ENCODE peak calls at places on chromosome 3, in six cellular contexts. Q is heart right ventricle; K is effector memory CD4-positive, alpha-beta T cell; T is tibial artery; Z is sigmoid colon; A is lung. V is an unnamed sample. For H3K36me3 and H3K4me1, the result is how much of the 10 kb centered on the place peaks cover.

GRCh38 chr3:55899887-55900286 is 412.8 kb upstream of the WNT5A start:
- DNase-seq in Z (no peak), K (no peak), Q (no peak), T (no peak), A (no peak), V (no peak)

GRCh38 chr3:85020828-85021227 is 62.0 kb downstream of the CADM2 start:
- DNase-seq in Z (no peak), Q (no peak), K (no peak), A (no peak), T (no peak), V (no peak)

GRCh38 chr3:126419886-126420786 is 25.4 kb downstream of the CFAP100 start:
- DNase-seq in T (no peak), K (no peak), Q (no peak), A (no peak), Z (peak), V (no peak)

GRCh38 chr3:184479426-184480126 is 82.0 kb upstream of the EPHB3 start:
- DNase-seq in Q (no peak), K (no peak), A (no peak), T (no peak), Z (no peak), V (no peak)

GRCh38 chr3:162122405-162122804 is 625.8 kb downstream of the OTOL1 start:
- DNase-seq in Z (no peak), A (no peak), T (no peak), Q (no peak), K (no peak), V (no peak)

GRCh38 chr3:10407361-10407760 is 86.4 kb upstream of the SEC13 start:
- DNase-seq in K (no peak), Z (no peak), A (no peak), Q (no peak), T (no peak), V (no peak)

GRCh38 chr3:172524611-172525010 is 1.4 kb upstream of the TNFSF10 start:
- DNase-seq in K (no peak), Q (no peak), Z (no peak), A (no peak), T (no peak), V (no peak)

GRCh38 chr3:78994174-78995027 is 773.4 kb downstream of the ROBO1 start:
- DNase-seq in Q (no peak), A (no peak), K (no peak), Z (no peak), T (no peak), V (no peak)

GRCh38 chr3:178182337-178182761 is 353.9 kb upstream of the KCNMB2 start:
- DNase-seq in Z (no peak), Q (no peak), A (no peak), T (no peak), K (no peak), V (peak)

GRCh38 chr3:127254730-127255129 is 33.1 kb downstream of the PRR20G start:
- DNase-seq in K (no peak), T (no peak), Z (no peak), Q (no peak), A (no peak), V (no peak)

GRCh38 chr3:126319701-126320295 is 37.4 kb downstream of the KLF15 start:
- DNase-seq in A (no peak), Z (no peak), K (no peak), Q (no peak), T (no peak), V (no peak)

GRCh38 chr3:111373239-111373638 is 168.8 kb upstream of the CD96 start:
- DNase-seq in T (no peak), Z (no peak), Q (no peak), K (no peak), A (no peak), V (no peak)

DNA sequence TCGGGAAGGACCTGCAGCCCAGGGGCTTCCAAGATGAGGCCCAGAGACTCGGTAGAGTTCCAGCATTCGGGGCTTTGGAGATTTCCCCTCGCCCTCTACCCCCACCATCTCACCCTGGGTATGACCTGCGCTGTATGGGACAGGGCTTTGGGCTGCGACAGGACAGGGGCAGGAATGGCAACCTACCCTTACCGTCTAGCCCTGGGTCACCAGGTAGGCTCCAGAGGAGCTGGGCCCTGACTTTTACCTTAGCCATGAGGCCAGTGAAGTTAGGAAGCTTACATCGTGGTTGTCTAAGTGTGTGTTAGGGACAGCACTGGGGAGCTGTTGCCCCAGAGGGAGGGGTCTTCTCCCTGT is 683 bp downstream of the PPM1M start:
- DNase-seq in T (no peak), K (no peak), Z (no peak), A (no peak), Q (no peak), V (no peak)
- H3K36me3 ChIP-seq in T (under half), K (under half), Z (under half), A (under half), Q (under half), V (under half)

GRCh38 chr3:8660781-8661180 is 16.2 kb upstream of the SSUH2 start:
- DNase-seq in Z (no peak), T (no peak), K (no peak), Q (no peak), A (no peak), V (no peak)

GRCh38 chr3:8660271-8660731 is 15.7 kb upstream of the SSUH2 start:
- DNase-seq in K (no peak), A (no peak), T (no peak), Q (no peak), Z (no peak), V (no peak)

GRCh38 chr3:8663177-8664061 is 18.8 kb upstream of the SSUH2 start:
- DNase-seq in K (no peak), Q (peak), A (peak), T (no peak), Z (no peak), V (peak)

GRCh38 chr3:8665407-8665896 is 20.9 kb upstream of the SSUH2 start:
- DNase-seq in Z (no peak), K (no peak), Q (no peak), A (no peak), T (no peak), V (no peak)

GRCh38 chr3:8662594-8662993 is 18.0 kb upstream of the SSUH2 start:
- DNase-seq in K (no peak), Q (no peak), A (no peak), T (no peak), Z (no peak), V (no peak)
- H3K4me1 ChIP-seq in K (under half), Q (under half), A (under half), T (under half), Z (under half), V (under half)

GRCh38 chr3:24415819-24416218 is 78.8 kb downstream of the THRB start:
- DNase-seq in A (no peak), Z (no peak), K (no peak), Q (no peak), T (no peak), V (no peak)
- H3K27ac ChIP-seq in A (no peak), Z (no peak), K (no peak), Q (no peak), T (no peak), V (no peak)

GRCh38 chr3:44643024-44643423 is 5.5 kb upstream of the ZNF35 start:
- DNase-seq in T (no peak), Z (no peak), K (no peak), Q (no peak), A (no peak), V (no peak)
- H3K36me3 ChIP-seq in T (half or more), Z (under half), K (half or more), Q (under half), A (under half), V (half or more)

GRCh38 chr3:89116486-89116885 is 9.1 kb downstream of the EPHA3 start:
- DNase-seq in K (no peak), T (no peak), Q (no peak), A (no peak), Z (no peak), V (no peak)
- H3K4me1 ChIP-seq in K (under half), T (under half), Q (under half), A (under half), Z (under half), V (under half)

GRCh38 chr3:1068985-1069384 is 23.8 kb upstream of the CNTN6 start:
- DNase-seq in K (no peak), Q (no peak), Z (no peak), T (no peak), A (no peak), V (no peak)
- H3K27ac ChIP-seq in K (no peak), Q (no peak), Z (no peak), T (no peak), A (no peak), V (no peak)

GRCh38 chr3:186452517-186452916 is 90.5 kb upstream of the DGKG start:
- DNase-seq in Z (no peak), Q (no peak), A (no peak), T (no peak), K (no peak), V (no peak)

GRCh38 chr3:186451371-186451770 is 89.3 kb upstream of the DGKG start:
- DNase-seq in A (no peak), K (no peak), Q (no peak), Z (no peak), T (no peak), V (no peak)

GRCh38 chr3:186456636-186457265 is 87.4 kb downstream of the CRYGS start:
- DNase-seq in Q (no peak), K (no peak), T (no peak), Z (no peak), A (no peak), V (no peak)

GRCh38 chr3:186454881-186455703 is 89.1 kb downstream of the CRYGS start:
- DNase-seq in Q (no peak), Z (no peak), T (no peak), A (peak), K (no peak), V (no peak)

GRCh38 chr3:186453531-186453930 is 90.6 kb downstream of the CRYGS start:
- DNase-seq in A (no peak), T (no peak), K (no peak), Q (no peak), Z (no peak), V (no peak)
- H3K36me3 ChIP-seq in A (under half), T (under half), K (under half), Q (under half), Z (under half), V (under half)

GRCh38 chr3:12656193-12656592 is 7.7 kb downstream of the RAF1 start:
- DNase-seq in Z (no peak), Q (no peak), A (no peak), T (no peak), K (no peak), V (no peak)
- H3K4me1 ChIP-seq in Z (under half), Q (half or more), A (under half), T (half or more), K (under half), V (half or more)

GRCh38 chr3:67640023-67640660 is 14.3 kb downstream of the SUCLG2 start:
- DNase-seq in A (no peak), Z (no peak), T (no peak), Q (no peak), K (no peak), V (no peak)

GRCh38 chr3:67644827-67645226 is 9.6 kb downstream of the SUCLG2 start:
- DNase-seq in Z (no peak), K (no peak), T (no peak), A (no peak), Q (no peak), V (no peak)

GRCh38 chr3:67642190-67642589 is 12.2 kb downstream of the SUCLG2 start:
- DNase-seq in Z (no peak), K (no peak), Q (no peak), T (no peak), A (no peak), V (no peak)

GRCh38 chr3:67641451-67641850 is 13.0 kb downstream of the SUCLG2 start:
- DNase-seq in T (no peak), Q (no peak), Z (no peak), A (no peak), K (no peak), V (no peak)

GRCh38 chr3:67642734-67643133 is 11.7 kb downstream of the SUCLG2 start:
- DNase-seq in Z (no peak), Q (no peak), K (no peak), A (no peak), T (no peak), V (no peak)
- H3K27ac ChIP-seq in Z (no peak), Q (no peak), K (no peak), A (no peak), T (no peak), V (no peak)

GRCh38 chr3:156674911-156675743 is 737 bp downstream of the TIPARP start:
- DNase-seq in K (peak), T (peak), A (peak), Q (peak), Z (peak), V (peak)

GRCh38 chr3:156674046-156674910 is at the start of gene TIPARP:
- DNase-seq in Z (peak), K (peak), T (peak), Q (peak), A (peak), V (peak)

GRCh38 chr3:156677120-156677479 is 2.7 kb downstream of the TIPARP start:
- DNase-seq in T (no peak), A (no peak), Z (no peak), Q (no peak), K (peak), V (no peak)

GRCh38 chr3:156676467-156677119 is 2.2 kb downstream of the TIPARP start:
- DNase-seq in T (no peak), Z (no peak), Q (no peak), K (no peak), A (no peak), V (no peak)

GRCh38 chr3:156675744-156676466 is 1.5 kb downstream of the TIPARP start:
- DNase-seq in A (peak), K (peak), Q (peak), Z (peak), T (peak), V (peak)
- H3K36me3 ChIP-seq in A (under half), K (under half), Q (under half), Z (under half), T (under half), V (under half)